ENCODE peak calls at places on chromosomes 2 and 18, in six cellular contexts. U, B, N, F, O and A are unnamed samples.

GRCh38 chr2:124804014-124804940 is 779.2 kb downstream of the CNTNAP5 start:
- DNase-seq in U (no peak), O (no peak), F (no peak), B (peak), N (no peak), A (no peak)

GRCh38 chr2:157441072-157441454 is 2.8 kb downstream of the CYTIP start:
- DNase-seq in O (no peak), B (no peak), U (no peak), F (no peak), N (no peak), A (no peak)

GRCh38 chr2:177254433-177255226 is 9.9 kb downstream of the NFE2L2 start:
- DNase-seq in O (no peak), F (no peak), U (no peak), B (peak), N (no peak), A (peak)

GRCh38 chr2:141911485-141912066 is 219.2 kb downstream of the LRP1B start:
- DNase-seq in U (no peak), O (peak), B (peak), N (no peak), F (peak), A (no peak)

GRCh38 chr2:105327690-105328089 is 1.8 kb downstream of the TGFBRAP1 start:
- DNase-seq in O (no peak), F (no peak), U (no peak), N (no peak), B (no peak), A (no peak)

GRCh38 chr2:171530378-171530777 is 8.1 kb downstream of the CYBRD1 start:
- DNase-seq in F (no peak), N (no peak), B (no peak), U (no peak), O (no peak), A (no peak)

GRCh38 chr18:39494211-39494896 is 1928.8 kb upstream of the CELF4 start:
- DNase-seq in B (no peak), F (no peak), N (no peak), O (no peak), U (no peak), A (no peak)

GRCh38 chr2:236546561-236546961 is 23.1 kb upstream of the ACKR3 start:
- DNase-seq in U (no peak), F (no peak), O (no peak), B (no peak), N (no peak), A (no peak)

GRCh38 chr2:237464757-237465391 is 22.2 kb upstream of the MLPH start:
- DNase-seq in N (no peak), F (no peak), U (no peak), B (no peak), O (no peak), A (no peak)

GRCh38 chr2:189580267-189580661 is 322 bp downstream of the SLC40A1 start:
- DNase-seq in U (no peak), O (no peak), B (no peak), N (no peak), F (no peak), A (peak)

GRCh38 chr2:225008179-225008829 is 34.0 kb downstream of the DOCK10 start:
- DNase-seq in F (no peak), O (no peak), U (no peak), N (no peak), B (no peak), A (no peak)

GRCh38 chr2:71778514-71779305 is 325.3 kb downstream of the DYSF start:
- DNase-seq in F (no peak), O (no peak), B (no peak), U (no peak), N (no peak), A (no peak)

GRCh38 chr2:75199428-75200011 is at the start of gene TACR1:
- DNase-seq in B (peak), O (peak), U (peak), N (no peak), F (peak), A (peak)

DNA sequence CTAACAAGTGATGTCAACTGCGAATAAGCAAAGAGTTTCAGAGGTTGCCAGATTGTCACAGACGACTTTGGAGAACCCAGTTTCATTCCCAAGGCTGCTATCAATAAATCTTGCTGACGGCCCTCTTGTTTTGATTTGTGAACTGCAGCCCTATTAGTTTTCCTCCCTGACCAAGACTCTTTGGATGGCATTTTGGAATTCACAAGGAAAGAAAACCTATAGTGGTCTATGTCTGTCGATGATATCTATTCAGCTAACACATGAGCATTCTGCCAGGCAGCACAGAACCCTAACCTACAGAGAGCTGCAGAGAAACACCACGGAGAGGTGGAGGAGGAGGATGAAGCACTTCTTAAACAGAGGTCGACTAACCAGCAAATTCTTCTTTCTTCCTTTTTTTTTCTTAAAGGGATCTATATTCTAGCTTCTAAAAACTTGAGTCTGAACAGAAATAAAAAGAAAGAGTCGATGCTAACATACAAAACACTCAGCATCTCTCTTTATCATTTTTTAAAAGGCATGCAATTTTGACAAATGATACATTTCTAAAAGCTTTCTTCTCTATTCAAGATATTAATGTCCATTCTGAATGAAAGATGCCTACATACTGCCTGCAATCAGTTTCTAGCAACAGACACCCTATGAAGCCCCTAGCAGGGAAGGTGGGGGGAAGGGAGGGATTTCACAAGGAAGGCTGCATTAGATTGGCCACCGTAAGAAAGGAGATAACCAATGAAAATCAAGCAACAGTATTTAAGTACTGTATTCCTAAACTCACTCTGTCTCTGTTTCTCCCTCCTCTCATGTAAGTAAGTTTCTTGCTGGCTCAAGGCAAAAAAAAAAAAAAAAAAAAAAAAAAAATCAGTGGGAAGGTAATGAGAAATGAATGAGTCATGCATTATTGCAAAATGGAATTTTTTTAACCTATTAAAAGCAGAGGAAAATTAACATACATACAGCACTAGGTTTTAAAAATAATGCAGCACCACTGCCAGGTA is 83.0 kb upstream of the CHRNA1 start:
- DNase-seq in O (peak), N (no peak), F (peak), U (no peak), B (no peak), A (no peak)
- H3K4me3 ChIP-seq in O (peak), N (peak), F (peak), U (no peak), B (peak), A (peak)

GRCh38 chr18:35091841-35092240 is 50.6 kb downstream of the MAPRE2 start:
- DNase-seq in N (no peak), U (no peak), O (no peak), B (no peak), F (no peak), A (peak)
- H3K4me3 ChIP-seq in N (no peak), U (no peak), O (no peak), B (no peak), F (no peak), A (no peak)

DNA sequence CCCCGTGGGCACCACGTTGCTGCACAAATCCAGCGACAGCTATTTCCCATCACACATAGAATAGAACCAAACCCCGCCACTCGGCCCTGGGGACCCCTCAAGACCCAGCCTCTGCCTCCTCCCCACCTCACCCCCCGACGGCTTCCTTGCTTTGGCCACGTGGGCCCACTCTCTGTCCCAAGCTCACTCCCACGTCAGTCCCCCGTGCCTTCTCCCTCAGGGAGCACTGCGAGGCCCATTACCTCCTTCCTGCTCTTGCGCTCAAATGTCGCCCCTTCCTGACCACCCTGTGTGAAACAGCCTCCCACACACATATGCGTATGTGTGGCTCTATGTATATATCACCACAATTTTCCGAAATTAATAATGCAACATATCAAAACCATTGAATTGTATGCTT is 239.7 kb downstream of the SH3BP4 start:
- DNase-seq in N (no peak), B (no peak), O (no peak), F (no peak), U (no peak), A (no peak)
- H3K4me3 ChIP-seq in N (peak), B (no peak), O (no peak), F (no peak), U (no peak), A (no peak)

GRCh38 chr18:5518179-5518770 is 25.5 kb downstream of the EPB41L3 start:
- DNase-seq in F (no peak), N (no peak), U (no peak), B (no peak), O (peak), A (no peak)

GRCh38 chr18:5519448-5520362 is 24.1 kb downstream of the EPB41L3 start:
- DNase-seq in N (no peak), F (no peak), U (no peak), B (no peak), O (no peak), A (no peak)

GRCh38 chr18:5521000-5521399 is 22.8 kb downstream of the EPB41L3 start:
- DNase-seq in U (no peak), B (no peak), O (no peak), F (no peak), N (no peak), A (no peak)

GRCh38 chr18:5520464-5520863 is 23.3 kb downstream of the EPB41L3 start:
- DNase-seq in N (no peak), F (no peak), U (no peak), B (no peak), O (no peak), A (no peak)

DNA sequence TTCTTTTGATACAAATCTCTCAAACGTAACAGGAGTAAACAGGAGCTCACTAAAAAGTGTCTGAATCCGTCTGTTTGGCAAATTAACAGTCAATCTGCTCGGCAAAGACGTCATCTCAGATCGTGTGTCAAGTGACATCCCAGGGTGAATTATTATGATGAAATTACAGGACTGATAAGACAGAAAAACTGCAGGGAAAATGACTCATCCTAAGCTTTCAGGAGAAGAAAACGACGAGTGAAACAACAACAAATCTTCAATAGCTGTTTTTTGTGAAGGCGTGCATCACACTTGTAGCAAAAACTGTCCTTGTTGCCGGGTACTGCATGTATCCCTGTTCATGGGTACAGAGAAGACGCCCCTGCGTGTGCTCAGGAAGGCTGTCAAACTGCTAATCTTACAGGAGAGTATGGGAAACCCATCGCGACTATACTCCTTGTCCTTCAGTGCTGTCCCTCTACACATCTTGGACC is 24.9 kb downstream of the EPB41L3 start:
- DNase-seq in U (no peak), B (no peak), O (peak), N (no peak), F (no peak), A (no peak)
- H3K4me3 ChIP-seq in U (no peak), B (no peak), O (no peak), N (peak), F (no peak), A (no peak)

GRCh38 chr2:201257941-201258665 is 2.2 kb upstream of the CASP8 start:
- DNase-seq in U (peak), F (peak), O (peak), N (peak), B (no peak), A (peak)

GRCh38 chr2:201259216-201259615 is 1.1 kb upstream of the CASP8 start:
- DNase-seq in N (no peak), F (no peak), U (no peak), B (no peak), O (no peak), A (no peak)

GRCh38 chr2:201258666-201258999 is 1.7 kb upstream of the CASP8 start:
- DNase-seq in U (no peak), O (no peak), B (no peak), N (peak), F (no peak), A (no peak)

GRCh38 chr2:201256001-201256544 is 4.3 kb upstream of the CASP8 start:
- DNase-seq in B (no peak), F (no peak), U (no peak), O (no peak), N (no peak), A (no peak)

GRCh38 chr2:201257381-201257940 is 2.9 kb upstream of the CASP8 start:
- DNase-seq in F (no peak), N (peak), B (no peak), U (no peak), O (peak), A (peak)
- H3K4me3 ChIP-seq in F (peak), N (peak), B (peak), U (peak), O (peak), A (peak)

GRCh38 chr2:3532941-3533340 is 13.6 kb upstream of the ADI1 start:
- DNase-seq in B (no peak), O (no peak), U (no peak), N (no peak), F (no peak), A (no peak)
- H3K4me3 ChIP-seq in B (no peak), O (no peak), U (no peak), N (no peak), F (no peak), A (no peak)